ENCODE peak calls at places on chromosome 18, in nine cellular contexts. J is GM13976; X is fibroblast of pulmonary artery; Y is fibroblast of lung; W is activated naive CD4-positive, alpha-beta T cell; M is hepatic stellate cell; Q is LHCN-M2; K is non-pigmented ciliary epithelial cell; O is colonic mucosa. I is an unnamed sample.

GRCh38 chr18:44937985-44938384 is 257.3 kb downstream of the SETBP1 start:
- DNase-seq in J (no peak), X (no peak), Y (no peak), W (no peak), M (no peak), Q (no peak), K (no peak), O (no peak), I (no peak)

GRCh38 chr18:8776013-8776515 is 70.7 kb downstream of the MTCL1 start:
- DNase-seq in J (no peak), X (no peak), Y (peak; percentile 47), W (no peak), M (no peak), Q (no peak), K (no peak), O (no peak), I (no peak)

GRCh38 chr18:67766930-67767329 is 250.4 kb upstream of the DSEL start:
- DNase-seq in J (no peak), X (peak; percentile 96), Y (peak; percentile 92), W (no peak), M (peak; percentile 7), Q (peak; percentile 94), K (peak; percentile 90), O (no peak), I (no peak)

GRCh38 chr18:29226201-29226600 is 1049.3 kb upstream of the CDH2 start:
- DNase-seq in J (no peak), X (peak; percentile 35), Y (no peak), W (no peak), M (no peak), Q (no peak), K (peak; percentile 30), O (no peak), I (no peak)

GRCh38 chr18:3492166-3492565 is 42.2 kb downstream of the TGIF1 start:
- DNase-seq in J (no peak), X (no peak), Y (no peak), W (no peak), M (no peak), Q (no peak), K (no peak), O (no peak), I (no peak)

GRCh38 chr18:59393381-59393780 is 34.3 kb upstream of the LMAN1 start:
- DNase-seq in J (no peak), X (no peak), Y (no peak), W (no peak), M (no peak), Q (no peak), K (no peak), O (no peak), I (no peak)

GRCh38 chr18:79386547-79386946 is 9.2 kb upstream of the NFATC1 start:
- DNase-seq in J (no peak), X (no peak), Y (no peak), W (no peak), M (no peak), Q (no peak), K (no peak), O (no peak), I (no peak)

GRCh38 chr18:32552421-32553030 is 81.8 kb upstream of the GAREM1 start:
- DNase-seq in J (peak; percentile 78), X (peak; percentile 81), Y (peak; percentile 78), W (peak; percentile 5), M (peak; percentile 39), Q (peak; percentile 54), K (peak; percentile 32), O (peak; percentile 82), I (no peak)

GRCh38 chr18:32373505-32373904 is 97.2 kb downstream of the GAREM1 start:
- DNase-seq in J (no peak), X (no peak), Y (no peak), W (no peak), M (no peak), Q (no peak), K (no peak), O (no peak), I (no peak)

GRCh38 chr18:68428026-68428425 is 286.9 kb downstream of the TMX3 start:
- DNase-seq in J (no peak), X (peak; percentile 59), Y (peak; percentile 89), W (no peak), M (no peak), Q (peak; percentile 99), K (peak; percentile 63), O (no peak), I (no peak)

GRCh38 chr18:75341267-75341666 is 86.2 kb downstream of the SMIM21 start:
- DNase-seq in J (no peak), X (peak; percentile 1), Y (peak; percentile 11), W (no peak), M (no peak), Q (peak; percentile 29), K (no peak), O (no peak), I (peak; percentile 87)

GRCh38 chr18:8938817-8939216 is 163.7 kb upstream of the NDUFV2 start:
- DNase-seq in J (no peak), X (no peak), Y (no peak), W (no peak), M (no peak), Q (peak; percentile 79), K (no peak), O (no peak), I (no peak)

GRCh38 chr18:25099838-25100393 is 252.1 kb downstream of the ZNF521 start:
- DNase-seq in J (no peak), X (peak; percentile 44), Y (peak; percentile 51), W (no peak), M (no peak), Q (peak; percentile 34), K (no peak), O (no peak), I (no peak)

GRCh38 chr18:6437937-6438818 is 23.5 kb upstream of the L3MBTL4 start:
- DNase-seq in J (no peak), X (no peak), Y (no peak), W (no peak), M (no peak), Q (no peak), K (no peak), O (no peak), I (no peak)

GRCh38 chr18:31680836-31681568 is 3.4 kb downstream of the B4GALT6 start:
- DNase-seq in J (peak; percentile 20), X (peak; percentile 57), Y (no peak), W (no peak), M (no peak), Q (no peak), K (no peak), O (peak; percentile 43), I (no peak)

GRCh38 chr18:46574000-46574739 is 82.8 kb downstream of the LOXHD1 start:
- DNase-seq in J (peak; percentile 62), X (no peak), Y (no peak), W (no peak), M (no peak), Q (no peak), K (no peak), O (no peak), I (peak; percentile 75)

GRCh38 chr18:23038712-23039111 is 96.6 kb upstream of the CABLES1 start:
- DNase-seq in J (no peak), X (peak; percentile 25), Y (peak; percentile 15), W (no peak), M (no peak), Q (no peak), K (no peak), O (no peak), I (no peak)

GRCh38 chr18:55419939-55420664 is 167.9 kb downstream of the TCF4 start:
- DNase-seq in J (no peak), X (no peak), Y (peak; percentile 53), W (no peak), M (no peak), Q (peak; percentile 46), K (no peak), O (no peak), I (no peak)

GRCh38 chr18:44819944-44820510 is 139.3 kb downstream of the SETBP1 start:
- DNase-seq in J (peak; percentile 60), X (no peak), Y (no peak), W (no peak), M (no peak), Q (peak; percentile 1), K (no peak), O (no peak), I (no peak)

GRCh38 chr18:13565228-13565627 is 161.1 kb downstream of the FAM210A start:
- DNase-seq in J (no peak), X (no peak), Y (no peak), W (no peak), M (no peak), Q (no peak), K (no peak), O (no peak), I (no peak)

GRCh38 chr18:36352384-36352783 is 54.9 kb downstream of the FHOD3 start:
- DNase-seq in J (no peak), X (peak; percentile 96), Y (peak; percentile 12), W (no peak), M (peak; percentile 44), Q (peak; percentile 89), K (peak; percentile 88), O (no peak), I (peak; percentile 89)